ENCODE peak calls at places on chromosomes 7 and 10, in four cellular contexts. N, Y, Z and F are unnamed samples.
A peak's percentile ranks its signal among the peaks of the same experiment; 100 is the strongest.

GRCh38 chr10:94292448-94293118 is 70.2 kb downstream of the NOC3L start:
- DNase-seq in N (peak; percentile 86), Y (no peak), Z (peak; percentile 69), F (no peak)

GRCh38 chr10:1418031-1418550 is 319.2 kb downstream of the ADARB2 start:
- DNase-seq in N (no peak), Y (no peak), Z (no peak), F (no peak)

GRCh38 chr10:119651514-119652327 is 541 bp downstream of the BAG3 start:
- DNase-seq in N (no peak), Y (no peak), Z (no peak), F (peak; percentile 30)

GRCh38 chr10:23095966-23096813 is 811 bp downstream of the MSRB2 start:
- DNase-seq in N (peak; percentile 71), Y (peak; percentile 59), Z (peak; percentile 57), F (no peak)

GRCh38 chr7:121872831-121873764 is at the start of gene PTPRZ1:
- DNase-seq in N (peak; percentile 11), Y (no peak), Z (peak; percentile 20), F (peak; percentile 92)

GRCh38 chr7:70298780-70299446 is 700.6 kb downstream of the AUTS2 start:
- DNase-seq in N (no peak), Y (no peak), Z (no peak), F (peak; percentile 86)

GRCh38 chr7:27520828-27521790 is 141.6 kb downstream of the HIBADH start:
- DNase-seq in N (peak; percentile 85), Y (no peak), Z (peak; percentile 3), F (no peak)

GRCh38 chr10:50501899-50502556 is 121.7 kb downstream of the SGMS1 start:
- DNase-seq in N (no peak), Y (no peak), Z (no peak), F (peak; percentile 1)

GRCh38 chr7:141231018-141231792 is 157.3 kb downstream of the TMEM178B start:
- DNase-seq in N (peak; percentile 6), Y (no peak), Z (peak; percentile 26), F (peak; percentile 73)

GRCh38 chr7:3157541-3158287 is 114.0 kb upstream of the CARD11 start:
- DNase-seq in N (no peak), Y (no peak), Z (peak; percentile 48), F (peak; percentile 25)

GRCh38 chr10:104234934-104235333 is 2.8 kb upstream of the CFAP43 start:
- DNase-seq in N (no peak), Y (peak; percentile 43), Z (no peak), F (no peak)

GRCh38 chr7:1377111-1377909 is 82.0 kb downstream of the MICALL2 start:
- DNase-seq in N (no peak), Y (peak; percentile 39), Z (no peak), F (peak; percentile 42)

GRCh38 chr7:77453531-77453930 is 37.4 kb upstream of the GSAP start:
- DNase-seq in N (peak; percentile 40), Y (no peak), Z (no peak), F (peak; percentile 65)

GRCh38 chr10:83222832-83223742 is 916.2 kb upstream of the GHITM start:
- DNase-seq in N (no peak), Y (no peak), Z (no peak), F (no peak)

GRCh38 chr10:17647316-17647715 is 3.4 kb downstream of the STAM start:
- DNase-seq in N (no peak), Y (no peak), Z (peak; percentile 26), F (no peak)

GRCh38 chr10:100101526-100102076 is 19.9 kb upstream of the CPN1 start:
- DNase-seq in N (peak; percentile 1), Y (no peak), Z (no peak), F (peak; percentile 1)

GRCh38 chr7:50448823-50449222 is 1.3 kb downstream of the FIGNL1 start:
- DNase-seq in N (no peak), Y (no peak), Z (no peak), F (no peak)

GRCh38 chr10:62171791-62172190 is 96.9 kb downstream of the RTKN2 start:
- DNase-seq in N (peak; percentile 72), Y (no peak), Z (no peak), F (no peak)